ENCODE peak calls at places on chromosomes 4 and X, in seven cellular contexts. One of them, this sample, is unnamed.

GRCh38 chr4:119040261-119040660 is 95.4 kb upstream of the MYOZ2 start:
- DNase-seq in cerebellar cortex: no peak
- DNase-seq in left lung: no peak
- DNase-seq in keratinocyte: no peak
- DNase-seq in A549: no peak
- DNase-seq in fibroblast of the aortic adventitia: no peak
- DNase-seq in brain microvascular endothelial cell: no peak
- DNase-seq in this sample: no peak

GRCh38 chr4:38323141-38323634 is 340.8 kb upstream of the KLF3 start:
- DNase-seq in cerebellar cortex: peak; percentile 33
- DNase-seq in left lung: no peak
- DNase-seq in A549: no peak
- DNase-seq in brain microvascular endothelial cell: peak; percentile 12
- DNase-seq in keratinocyte: no peak
- DNase-seq in fibroblast of the aortic adventitia: no peak
- DNase-seq in this sample: no peak

GRCh38 chr4:94298725-94299252 is 43.8 kb downstream of the HPGDS start:
- DNase-seq in keratinocyte: peak; percentile 4
- DNase-seq in A549: no peak
- DNase-seq in left lung: no peak
- DNase-seq in fibroblast of the aortic adventitia: no peak
- DNase-seq in brain microvascular endothelial cell: no peak
- DNase-seq in cerebellar cortex: no peak
- DNase-seq in this sample: no peak

GRCh38 chrX:77731821-77732419 is 54.1 kb downstream of the ATRX start:
- DNase-seq in fibroblast of the aortic adventitia: no peak
- DNase-seq in brain microvascular endothelial cell: no peak
- DNase-seq in A549: no peak
- DNase-seq in keratinocyte: no peak
- DNase-seq in left lung: no peak
- DNase-seq in cerebellar cortex: no peak
- DNase-seq in this sample: no peak

GRCh38 chrX:97787311-97787710 is 903.6 kb downstream of the RPA4 start:
- DNase-seq in A549: no peak
- DNase-seq in cerebellar cortex: no peak
- DNase-seq in fibroblast of the aortic adventitia: no peak
- DNase-seq in left lung: no peak
- DNase-seq in keratinocyte: no peak
- DNase-seq in brain microvascular endothelial cell: no peak
- DNase-seq in this sample: no peak

GRCh38 chr4:152106781-152107321 is 346.0 kb upstream of the GATB start:
- DNase-seq in left lung: no peak
- DNase-seq in keratinocyte: no peak
- DNase-seq in brain microvascular endothelial cell: no peak
- DNase-seq in fibroblast of the aortic adventitia: no peak
- DNase-seq in cerebellar cortex: peak; percentile 80
- DNase-seq in A549: no peak
- DNase-seq in this sample: no peak

GRCh38 chr4:41334182-41334581 is 77.5 kb downstream of the UCHL1 start:
- DNase-seq in left lung: no peak
- DNase-seq in A549: no peak
- DNase-seq in brain microvascular endothelial cell: no peak
- DNase-seq in keratinocyte: no peak
- DNase-seq in cerebellar cortex: no peak
- DNase-seq in fibroblast of the aortic adventitia: no peak
- DNase-seq in this sample: no peak

GRCh38 chr4:64409300-64409699 is at the start of gene TECRL:
- DNase-seq in fibroblast of the aortic adventitia: no peak
- DNase-seq in keratinocyte: no peak
- DNase-seq in brain microvascular endothelial cell: no peak
- DNase-seq in left lung: no peak
- DNase-seq in A549: no peak
- DNase-seq in cerebellar cortex: no peak
- DNase-seq in this sample: no peak

GRCh38 chr4:77358315-77358928 is 201.4 kb downstream of the CCNG2 start:
- DNase-seq in fibroblast of the aortic adventitia: peak; percentile 65
- DNase-seq in cerebellar cortex: peak; percentile 62
- DNase-seq in A549: peak; percentile 34
- DNase-seq in brain microvascular endothelial cell: peak; percentile 24
- DNase-seq in left lung: no peak
- DNase-seq in keratinocyte: no peak
- DNase-seq in this sample: peak; percentile 29

GRCh38 chrX:84216406-84216805 is 28.4 kb upstream of the RPS6KA6 start:
- DNase-seq in left lung: no peak
- DNase-seq in cerebellar cortex: peak; percentile 67
- DNase-seq in fibroblast of the aortic adventitia: no peak
- DNase-seq in brain microvascular endothelial cell: no peak
- DNase-seq in keratinocyte: no peak
- DNase-seq in A549: no peak
- DNase-seq in this sample: no peak

GRCh38 chr4:140150636-140150885 is 3.4 kb downstream of the MAML3 start:
- DNase-seq in fibroblast of the aortic adventitia: no peak
- DNase-seq in cerebellar cortex: peak; percentile 72
- DNase-seq in left lung: no peak
- DNase-seq in A549: no peak
- DNase-seq in brain microvascular endothelial cell: peak; percentile 94
- DNase-seq in keratinocyte: no peak
- DNase-seq in this sample: no peak

GRCh38 chr4:98501383-98501782 is 157.0 kb downstream of the TSPAN5 start:
- DNase-seq in keratinocyte: no peak
- DNase-seq in cerebellar cortex: no peak
- DNase-seq in A549: no peak
- DNase-seq in brain microvascular endothelial cell: no peak
- DNase-seq in left lung: no peak
- DNase-seq in fibroblast of the aortic adventitia: no peak
- DNase-seq in this sample: no peak

GRCh38 chr4:7403001-7403400 is 31.7 kb downstream of the PSAPL1 start:
- DNase-seq in A549: no peak
- DNase-seq in brain microvascular endothelial cell: no peak
- DNase-seq in fibroblast of the aortic adventitia: peak; percentile 11
- DNase-seq in keratinocyte: no peak
- DNase-seq in cerebellar cortex: no peak
- DNase-seq in left lung: no peak
- DNase-seq in this sample: no peak

GRCh38 chr4:38612996-38613395 is 51.0 kb upstream of the KLF3 start:
- DNase-seq in cerebellar cortex: peak; percentile 26
- DNase-seq in left lung: no peak
- DNase-seq in keratinocyte: no peak
- DNase-seq in brain microvascular endothelial cell: no peak
- DNase-seq in A549: no peak
- DNase-seq in fibroblast of the aortic adventitia: peak; percentile 48
- DNase-seq in this sample: no peak

GRCh38 chrX:39309018-39309620 is 507.9 kb downstream of the MID1IP1 start:
- DNase-seq in left lung: no peak
- DNase-seq in A549: no peak
- DNase-seq in brain microvascular endothelial cell: peak; percentile 33
- DNase-seq in keratinocyte: no peak
- DNase-seq in cerebellar cortex: no peak
- DNase-seq in fibroblast of the aortic adventitia: no peak
- DNase-seq in this sample: no peak